ENCODE peak calls at places on chromosomes 1 and 21, in nine cellular contexts. One of them, this sample, is unnamed.

GRCh38 chr1:160315359-160315758 is 27.7 kb downstream of the COPA start:
- DNase-seq in EH: no peak
- DNase-seq in activated CD4-positive, alpha-beta T cell treated with anti-CD3 and anti-CD28 coated beads for 1 hour: no peak
- DNase-seq in tibial artery: no peak
- DNase-seq in AG04449: no peak
- DNase-seq in foreskin melanocyte: no peak
- DNase-seq in cardiac muscle cell: no peak
- DNase-seq in HuH-7: no peak
- DNase-seq in GM10248: no peak
- DNase-seq in this sample: no peak

GRCh38 chr1:218765753-218766152 is 407.9 kb upstream of the LYPLAL1 start:
- DNase-seq in EH: no peak
- DNase-seq in activated CD4-positive, alpha-beta T cell treated with anti-CD3 and anti-CD28 coated beads for 1 hour: no peak
- DNase-seq in tibial artery: no peak
- DNase-seq in AG04449: no peak
- DNase-seq in foreskin melanocyte: peak; percentile 15
- DNase-seq in cardiac muscle cell: no peak
- DNase-seq in HuH-7: no peak
- DNase-seq in GM10248: no peak
- DNase-seq in this sample: no peak

GRCh38 chr1:19682257-19682656 is 17.6 kb downstream of the HTR6 start:
- DNase-seq in EH: peak; percentile 86
- DNase-seq in activated CD4-positive, alpha-beta T cell treated with anti-CD3 and anti-CD28 coated beads for 1 hour: no peak
- DNase-seq in tibial artery: no peak
- DNase-seq in AG04449: peak; percentile 67
- DNase-seq in foreskin melanocyte: no peak
- DNase-seq in cardiac muscle cell: peak; percentile 79
- DNase-seq in HuH-7: no peak
- DNase-seq in GM10248: no peak
- DNase-seq in this sample: no peak

GRCh38 chr1:93690921-93691789 is 9.5 kb upstream of the BCAR3 start:
- DNase-seq in EH: peak; percentile 27
- DNase-seq in activated CD4-positive, alpha-beta T cell treated with anti-CD3 and anti-CD28 coated beads for 1 hour: no peak
- DNase-seq in tibial artery: no peak
- DNase-seq in AG04449: no peak
- DNase-seq in foreskin melanocyte: no peak
- DNase-seq in cardiac muscle cell: no peak
- DNase-seq in HuH-7: no peak
- DNase-seq in GM10248: no peak
- DNase-seq in this sample: no peak

GRCh38 chr1:37274896-37275631 is 199.3 kb upstream of the ZC3H12A start:
- DNase-seq in EH: no peak
- DNase-seq in activated CD4-positive, alpha-beta T cell treated with anti-CD3 and anti-CD28 coated beads for 1 hour: no peak
- DNase-seq in tibial artery: no peak
- DNase-seq in AG04449: no peak
- DNase-seq in foreskin melanocyte: no peak
- DNase-seq in cardiac muscle cell: no peak
- DNase-seq in HuH-7: no peak
- DNase-seq in GM10248: no peak
- DNase-seq in this sample: no peak

GRCh38 chr1:162367772-162368171 is 8.9 kb downstream of the SPATA46 start:
- DNase-seq in EH: no peak
- DNase-seq in activated CD4-positive, alpha-beta T cell treated with anti-CD3 and anti-CD28 coated beads for 1 hour: no peak
- DNase-seq in tibial artery: no peak
- DNase-seq in AG04449: no peak
- DNase-seq in foreskin melanocyte: no peak
- DNase-seq in cardiac muscle cell: no peak
- DNase-seq in HuH-7: no peak
- DNase-seq in GM10248: no peak
- DNase-seq in this sample: no peak

GRCh38 chr21:18000961-18001522 is 181.9 kb upstream of the C21orf91 start:
- DNase-seq in EH: no peak
- DNase-seq in activated CD4-positive, alpha-beta T cell treated with anti-CD3 and anti-CD28 coated beads for 1 hour: no peak
- DNase-seq in tibial artery: no peak
- DNase-seq in AG04449: no peak
- DNase-seq in foreskin melanocyte: peak; percentile 15
- DNase-seq in cardiac muscle cell: no peak
- DNase-seq in HuH-7: no peak
- DNase-seq in GM10248: no peak
- DNase-seq in this sample: no peak

GRCh38 chr21:44425307-44425894 is 29.9 kb upstream of the LRRC3 start:
- DNase-seq in EH: no peak
- DNase-seq in activated CD4-positive, alpha-beta T cell treated with anti-CD3 and anti-CD28 coated beads for 1 hour: no peak
- DNase-seq in tibial artery: no peak
- DNase-seq in AG04449: no peak
- DNase-seq in foreskin melanocyte: no peak
- DNase-seq in cardiac muscle cell: no peak
- DNase-seq in HuH-7: no peak
- DNase-seq in GM10248: no peak
- DNase-seq in this sample: no peak

GRCh38 chr21:42160111-42160949 is 58.6 kb upstream of the ABCG1 start:
- DNase-seq in EH: no peak
- DNase-seq in activated CD4-positive, alpha-beta T cell treated with anti-CD3 and anti-CD28 coated beads for 1 hour: no peak
- DNase-seq in tibial artery: no peak
- DNase-seq in AG04449: no peak
- DNase-seq in foreskin melanocyte: no peak
- DNase-seq in cardiac muscle cell: no peak
- DNase-seq in HuH-7: no peak
- DNase-seq in GM10248: no peak
- DNase-seq in this sample: no peak